ENCODE peak calls at places on chromosomes 1 and 21, in eight cellular contexts. One of them, this sample, is unnamed.

GRCh38 chr1:172827301-172827700 is 168.4 kb downstream of the FASLG start:
- DNase-seq in fibroblast of lung: no peak
- DNase-seq in cardiac muscle cell: no peak
- DNase-seq in small intestine: peak; percentile 4
- DNase-seq in psoas muscle: no peak
- DNase-seq in ovary: no peak
- DNase-seq in PC-3: no peak
- DNase-seq in HL-60: no peak
- DNase-seq in this sample: no peak

GRCh38 chr1:182863940-182864339 is 24.8 kb downstream of the DHX9 start:
- DNase-seq in fibroblast of lung: no peak
- DNase-seq in cardiac muscle cell: no peak
- DNase-seq in small intestine: no peak
- DNase-seq in psoas muscle: no peak
- DNase-seq in ovary: no peak
- DNase-seq in PC-3: no peak
- DNase-seq in HL-60: no peak
- DNase-seq in this sample: no peak

GRCh38 chr1:114032271-114033218 is 53.3 kb downstream of the OLFML3 start:
- DNase-seq in fibroblast of lung: peak; percentile 78
- DNase-seq in cardiac muscle cell: peak; percentile 38
- DNase-seq in small intestine: no peak
- DNase-seq in psoas muscle: no peak
- DNase-seq in ovary: no peak
- DNase-seq in PC-3: peak; percentile 95
- DNase-seq in HL-60: no peak
- DNase-seq in this sample: peak; percentile 57

GRCh38 chr1:21866629-21867009 is 54.6 kb downstream of the LDLRAD2 start:
- DNase-seq in fibroblast of lung: no peak
- DNase-seq in cardiac muscle cell: no peak
- DNase-seq in small intestine: no peak
- DNase-seq in psoas muscle: no peak
- DNase-seq in ovary: no peak
- DNase-seq in PC-3: peak; percentile 60
- DNase-seq in HL-60: no peak
- DNase-seq in this sample: no peak

GRCh38 chr1:32066489-32066873 is 6.3 kb upstream of the TMEM39B start:
- DNase-seq in fibroblast of lung: peak; percentile 76
- DNase-seq in cardiac muscle cell: peak; percentile 93
- DNase-seq in small intestine: peak; percentile 41
- DNase-seq in psoas muscle: no peak
- DNase-seq in ovary: peak; percentile 31
- DNase-seq in PC-3: peak; percentile 94
- DNase-seq in HL-60: peak; percentile 85
- DNase-seq in this sample: peak; percentile 64

GRCh38 chr1:51518730-51519047 is 377 bp downstream of the EPS15 start:
- DNase-seq in fibroblast of lung: no peak
- DNase-seq in cardiac muscle cell: no peak
- DNase-seq in small intestine: peak; percentile 85
- DNase-seq in psoas muscle: no peak
- DNase-seq in ovary: peak; percentile 51
- DNase-seq in PC-3: peak; percentile 55
- DNase-seq in HL-60: no peak
- DNase-seq in this sample: no peak

GRCh38 chr1:230753191-230753585 is 6.0 kb downstream of the CAPN9 start:
- DNase-seq in fibroblast of lung: no peak
- DNase-seq in cardiac muscle cell: no peak
- DNase-seq in small intestine: no peak
- DNase-seq in psoas muscle: no peak
- DNase-seq in ovary: no peak
- DNase-seq in PC-3: no peak
- DNase-seq in HL-60: no peak
- DNase-seq in this sample: no peak

GRCh38 chr21:18220498-18220897 is 24.1 kb upstream of the CHODL start:
- DNase-seq in fibroblast of lung: no peak
- DNase-seq in cardiac muscle cell: no peak
- DNase-seq in small intestine: no peak
- DNase-seq in psoas muscle: no peak
- DNase-seq in ovary: no peak
- DNase-seq in PC-3: no peak
- DNase-seq in HL-60: no peak
- DNase-seq in this sample: no peak

GRCh38 chr1:89472886-89473285 is 51.7 kb upstream of the LRRC8B start:
- DNase-seq in fibroblast of lung: no peak
- DNase-seq in cardiac muscle cell: no peak
- DNase-seq in small intestine: no peak
- DNase-seq in psoas muscle: no peak
- DNase-seq in ovary: no peak
- DNase-seq in PC-3: no peak
- DNase-seq in HL-60: no peak
- DNase-seq in this sample: no peak

GRCh38 chr1:184691719-184692324 is 62.8 kb downstream of the EDEM3 start:
- DNase-seq in fibroblast of lung: peak; percentile 61
- DNase-seq in cardiac muscle cell: peak; percentile 71
- DNase-seq in small intestine: peak; percentile 50
- DNase-seq in psoas muscle: no peak
- DNase-seq in ovary: no peak
- DNase-seq in PC-3: peak; percentile 53
- DNase-seq in HL-60: no peak
- DNase-seq in this sample: no peak

GRCh38 chr1:95438213-95438948 is 204.4 kb downstream of the RWDD3 start:
- DNase-seq in fibroblast of lung: no peak
- DNase-seq in cardiac muscle cell: no peak
- DNase-seq in small intestine: no peak
- DNase-seq in psoas muscle: no peak
- DNase-seq in ovary: no peak
- DNase-seq in PC-3: no peak
- DNase-seq in HL-60: no peak
- DNase-seq in this sample: no peak

GRCh38 chr1:7922301-7922700 is 18.3 kb downstream of the TNFRSF9 start:
- DNase-seq in fibroblast of lung: peak; percentile 68
- DNase-seq in cardiac muscle cell: peak; percentile 20
- DNase-seq in small intestine: no peak
- DNase-seq in psoas muscle: no peak
- DNase-seq in ovary: no peak
- DNase-seq in PC-3: no peak
- DNase-seq in HL-60: no peak
- DNase-seq in this sample: no peak

GRCh38 chr1:94806451-94806861 is 13.7 kb upstream of the SLC44A3 start:
- DNase-seq in fibroblast of lung: peak; percentile 52
- DNase-seq in cardiac muscle cell: peak; percentile 84
- DNase-seq in small intestine: no peak
- DNase-seq in psoas muscle: no peak
- DNase-seq in ovary: no peak
- DNase-seq in PC-3: no peak
- DNase-seq in HL-60: no peak
- DNase-seq in this sample: no peak

GRCh38 chr1:203548917-203549708 is 55.2 kb downstream of the OPTC start:
- DNase-seq in fibroblast of lung: no peak
- DNase-seq in cardiac muscle cell: peak; percentile 57
- DNase-seq in small intestine: no peak
- DNase-seq in psoas muscle: no peak
- DNase-seq in ovary: no peak
- DNase-seq in PC-3: peak; percentile 90
- DNase-seq in HL-60: no peak
- DNase-seq in this sample: no peak

GRCh38 chr1:111738436-111739221 is 566 bp downstream of the INKA2 start:
- DNase-seq in fibroblast of lung: peak; percentile 69
- DNase-seq in cardiac muscle cell: peak; percentile 79
- DNase-seq in small intestine: peak; percentile 61
- DNase-seq in psoas muscle: peak; percentile 83
- DNase-seq in ovary: peak; percentile 81
- DNase-seq in PC-3: peak; percentile 67
- DNase-seq in HL-60: no peak
- DNase-seq in this sample: no peak

GRCh38 chr1:27241677-27242076 is 7.2 kb downstream of the WDTC1 start:
- DNase-seq in fibroblast of lung: no peak
- DNase-seq in cardiac muscle cell: no peak
- DNase-seq in small intestine: no peak
- DNase-seq in psoas muscle: no peak
- DNase-seq in ovary: no peak
- DNase-seq in PC-3: no peak
- DNase-seq in HL-60: no peak
- DNase-seq in this sample: no peak

GRCh38 chr1:226643167-226643566 is 94.6 kb downstream of the STUM start:
- DNase-seq in fibroblast of lung: peak; percentile 89
- DNase-seq in cardiac muscle cell: peak; percentile 55
- DNase-seq in small intestine: peak; percentile 46
- DNase-seq in psoas muscle: peak; percentile 28
- DNase-seq in ovary: peak; percentile 39
- DNase-seq in PC-3: peak; percentile 88
- DNase-seq in HL-60: peak; percentile 86
- DNase-seq in this sample: no peak

GRCh38 chr1:184296466-184297243 is 90.2 kb upstream of the C1orf21 start:
- DNase-seq in fibroblast of lung: peak; percentile 93
- DNase-seq in cardiac muscle cell: peak; percentile 99
- DNase-seq in small intestine: peak; percentile 63
- DNase-seq in psoas muscle: peak; percentile 84
- DNase-seq in ovary: peak; percentile 94
- DNase-seq in PC-3: no peak
- DNase-seq in HL-60: no peak
- DNase-seq in this sample: no peak

GRCh38 chr21:40245021-40245420 is 377.8 kb downstream of the PCP4 start:
- DNase-seq in fibroblast of lung: no peak
- DNase-seq in cardiac muscle cell: no peak
- DNase-seq in small intestine: no peak
- DNase-seq in psoas muscle: no peak
- DNase-seq in ovary: no peak
- DNase-seq in PC-3: no peak
- DNase-seq in HL-60: no peak
- DNase-seq in this sample: no peak

GRCh38 chr1:22969224-22969829 is 3.3 kb downstream of the LACTBL1 start:
- DNase-seq in fibroblast of lung: peak; percentile 68
- DNase-seq in cardiac muscle cell: peak; percentile 85
- DNase-seq in small intestine: peak; percentile 64
- DNase-seq in psoas muscle: no peak
- DNase-seq in ovary: no peak
- DNase-seq in PC-3: peak; percentile 71
- DNase-seq in HL-60: no peak
- DNase-seq in this sample: no peak

DNA sequence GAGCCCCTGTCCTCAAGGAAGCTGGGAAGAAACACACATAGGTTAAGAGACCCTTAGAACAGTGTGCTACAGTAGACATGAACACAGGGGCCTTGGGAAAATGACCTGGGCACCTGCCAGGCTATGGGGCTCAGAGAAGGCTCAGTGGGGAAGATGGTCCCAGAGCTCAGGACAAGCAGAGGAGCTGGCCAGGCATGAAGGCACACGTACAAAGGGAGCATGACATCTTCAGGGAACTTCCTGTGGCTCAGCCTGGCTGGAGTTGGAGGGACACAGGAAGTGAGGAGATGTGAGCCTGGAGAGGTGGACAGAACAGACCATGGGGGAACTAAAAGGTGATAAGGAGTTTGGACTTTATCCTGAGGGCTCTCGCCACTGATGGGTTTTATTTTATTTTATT is 3.8 kb upstream of the SLC50A1 start:
- DNase-seq in fibroblast of lung: no peak
- DNase-seq in cardiac muscle cell: no peak
- DNase-seq in small intestine: peak; percentile 15
- DNase-seq in psoas muscle: no peak
- DNase-seq in ovary: no peak
- DNase-seq in PC-3: no peak
- DNase-seq in HL-60: no peak
- DNase-seq in this sample: no peak
- H3K27ac ChIP-seq in fibroblast of lung: no peak overlapping the region
- H3K27ac ChIP-seq in cardiac muscle cell: peak overlapping the region; percentile 98
- H3K27ac ChIP-seq in small intestine: peak overlapping the region; percentile 100
- H3K27ac ChIP-seq in psoas muscle: no peak overlapping the region
- H3K27ac ChIP-seq in ovary: no peak overlapping the region
- H3K27ac ChIP-seq in PC-3: no peak overlapping the region
- H3K27ac ChIP-seq in HL-60: no peak overlapping the region
- H3K27ac ChIP-seq in this sample: peak overlapping the region; percentile 99

DNA sequence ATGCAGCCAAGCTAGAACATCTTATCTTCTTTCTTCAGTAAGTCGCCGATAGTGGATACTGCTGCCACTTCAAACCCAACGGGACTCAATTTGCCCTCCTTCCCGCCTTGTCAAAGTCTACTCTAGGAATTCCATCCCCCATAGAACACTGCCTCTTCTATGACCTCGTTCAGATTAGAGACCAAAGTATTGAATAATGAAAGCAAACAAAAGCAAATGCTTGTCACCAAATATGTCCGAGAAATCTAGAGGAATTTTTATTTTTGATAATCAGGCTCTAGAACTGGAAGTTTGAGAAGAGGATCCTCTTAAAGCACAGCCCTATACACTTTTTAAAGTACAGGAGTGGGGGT is 868 bp upstream of the RRAGC start:
- DNase-seq in fibroblast of lung: no peak
- DNase-seq in cardiac muscle cell: peak; percentile 11
- DNase-seq in small intestine: peak; percentile 21
- DNase-seq in psoas muscle: no peak
- DNase-seq in ovary: no peak
- DNase-seq in PC-3: no peak
- DNase-seq in HL-60: no peak
- DNase-seq in this sample: no peak
- H3K27ac ChIP-seq in fibroblast of lung: peak overlapping the region; percentile 48
- H3K27ac ChIP-seq in cardiac muscle cell: no peak overlapping the region
- H3K27ac ChIP-seq in small intestine: no peak overlapping the region
- H3K27ac ChIP-seq in psoas muscle: peak overlapping the region; percentile 91
- H3K27ac ChIP-seq in ovary: no peak overlapping the region
- H3K27ac ChIP-seq in PC-3: no peak overlapping the region
- H3K27ac ChIP-seq in HL-60: peak overlapping the region; percentile 50
- H3K27ac ChIP-seq in this sample: peak overlapping the region; percentile 91

DNA sequence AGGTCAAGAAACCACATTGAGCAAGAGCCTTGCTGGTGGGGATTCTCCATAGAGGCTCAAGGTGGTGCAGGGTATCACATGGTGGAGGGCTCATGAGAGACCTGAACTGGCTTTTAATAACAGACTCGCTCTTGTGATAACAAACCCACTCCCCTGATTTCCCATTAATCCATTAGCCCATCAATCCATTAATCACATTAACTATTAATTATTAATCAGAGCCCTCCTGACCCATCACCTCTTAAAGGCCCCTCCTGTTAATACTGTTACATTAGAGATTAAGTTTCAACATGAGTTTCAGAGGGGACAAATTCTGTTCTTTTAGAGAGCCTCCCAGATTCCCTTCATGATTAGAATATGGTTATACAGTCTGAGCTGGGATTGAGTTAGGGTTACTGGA is 61.8 kb downstream of the IER5 start:
- DNase-seq in fibroblast of lung: no peak
- DNase-seq in cardiac muscle cell: no peak
- DNase-seq in small intestine: no peak
- DNase-seq in psoas muscle: no peak
- DNase-seq in ovary: no peak
- DNase-seq in PC-3: no peak
- DNase-seq in HL-60: no peak
- DNase-seq in this sample: no peak
- H3K27ac ChIP-seq in fibroblast of lung: no peak overlapping the region
- H3K27ac ChIP-seq in cardiac muscle cell: no peak overlapping the region
- H3K27ac ChIP-seq in small intestine: no peak overlapping the region
- H3K27ac ChIP-seq in psoas muscle: peak overlapping the region; percentile 96
- H3K27ac ChIP-seq in ovary: no peak overlapping the region
- H3K27ac ChIP-seq in PC-3: no peak overlapping the region
- H3K27ac ChIP-seq in HL-60: peak overlapping the region; percentile 62
- H3K27ac ChIP-seq in this sample: no peak overlapping the region

DNA sequence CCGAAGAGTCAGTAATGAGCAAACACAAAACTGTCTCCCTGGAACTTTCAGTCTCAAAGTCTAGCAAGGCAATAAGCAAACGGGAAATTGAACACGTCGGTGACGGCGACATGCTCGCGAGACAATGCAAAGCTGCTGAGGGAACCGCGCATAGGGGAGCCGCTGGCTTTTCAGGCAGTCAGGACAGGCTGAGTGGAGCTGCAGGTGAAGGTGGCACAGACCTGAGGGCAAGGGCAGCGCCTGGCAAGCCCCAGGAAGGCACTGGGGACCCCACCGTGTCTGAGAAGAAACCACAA is 4.9 kb downstream of the INTS11 start:
- DNase-seq in fibroblast of lung: no peak
- DNase-seq in cardiac muscle cell: no peak
- DNase-seq in small intestine: no peak
- DNase-seq in psoas muscle: no peak
- DNase-seq in ovary: no peak
- DNase-seq in PC-3: no peak
- DNase-seq in HL-60: no peak
- DNase-seq in this sample: no peak
- H3K27ac ChIP-seq in fibroblast of lung: no peak overlapping the region
- H3K27ac ChIP-seq in cardiac muscle cell: no peak overlapping the region
- H3K27ac ChIP-seq in small intestine: no peak overlapping the region
- H3K27ac ChIP-seq in psoas muscle: no peak overlapping the region
- H3K27ac ChIP-seq in ovary: no peak overlapping the region
- H3K27ac ChIP-seq in PC-3: no peak overlapping the region
- H3K27ac ChIP-seq in HL-60: no peak overlapping the region
- H3K27ac ChIP-seq in this sample: no peak overlapping the region